ENCODE peak calls at places on chromosomes 12 and 14, in five cellular contexts. L is GM12878, Y is GM12891, M is K562, N is HepG2. F is an unnamed sample.
A peak's percentile ranks its signal among the peaks of the same experiment; 100 is the strongest.

GRCh38 chr12:57606399-57606798 is 1.8 kb downstream of the DTX3 start:
- DNase-seq in Y (no peak), N (no peak), L (no peak), M (no peak), F (no peak)

GRCh38 chr12:47988073-47989022 is 15.9 kb downstream of the COL2A1 start:
- DNase-seq in Y (no peak), M (no peak), N (no peak), L (no peak), F (no peak)

GRCh38 chr12:124992874-124993567 is 424 bp upstream of the BRI3BP start:
- DNase-seq in N (peak; percentile 91), M (peak; percentile 63), L (peak; percentile 69), Y (no peak), F (no peak)

GRCh38 chr12:68240079-68240478 is 13.3 kb downstream of the IL22 start:
- DNase-seq in N (no peak), Y (no peak), M (no peak), L (no peak), F (no peak)

GRCh38 chr12:11580125-11580751 is 69.2 kb upstream of the ETV6 start:
- DNase-seq in M (no peak), L (peak; percentile 71), N (no peak), Y (no peak), F (no peak)

GRCh38 chr12:115135800-115136211 is 451.8 kb upstream of the TBX3 start:
- DNase-seq in Y (no peak), L (no peak), N (no peak), M (no peak), F (no peak)

GRCh38 chr12:8554451-8555195 is 13.9 kb upstream of the CLEC4E start:
- DNase-seq in L (no peak), M (no peak), N (no peak), Y (no peak), F (no peak)

GRCh38 chr14:104827173-104828055 is 26.5 kb downstream of the ZBTB42 start:
- DNase-seq in L (no peak), M (peak; percentile 69), N (peak; percentile 76), Y (peak; percentile 70), F (no peak)

GRCh38 chr12:90909069-90909676 is 45.8 kb downstream of the CCER1 start:
- DNase-seq in L (no peak), N (peak; percentile 6), M (no peak), Y (peak; percentile 1), F (no peak)

GRCh38 chr12:130514149-130514551 is 176.5 kb downstream of the PIWIL1 start:
- DNase-seq in M (no peak), L (no peak), Y (no peak), N (no peak), F (no peak)

GRCh38 chr12:104137175-104137901 is 672 bp downstream of the NFYB start:
- DNase-seq in M (peak; percentile 71), L (peak; percentile 7), Y (peak; percentile 24), N (peak; percentile 47), F (peak; percentile 30)

GRCh38 chr12:56935157-56935556 is 949 bp upstream of the SDR9C7 start:
- DNase-seq in N (no peak), L (no peak), M (no peak), Y (no peak), F (no peak)

GRCh38 chr12:112017041-112017440 is 3.8 kb downstream of the ERP29 start:
- DNase-seq in L (no peak), M (no peak), N (no peak), Y (no peak), F (no peak)

GRCh38 chr12:32254260-32254659 is 145.1 kb upstream of the FGD4 start:
- DNase-seq in L (no peak), N (no peak), Y (no peak), M (no peak), F (no peak)

GRCh38 chr14:24132061-24132685 is 1.7 kb downstream of the FITM1 start:
- DNase-seq in N (no peak), M (no peak), Y (no peak), L (no peak), F (no peak)
- TF ChIP-seq POLR2A in N (no peak), M (no peak), Y (no peak), L (no peak), F (no peak)

GRCh38 chr12:3223601-3224529 is 146.7 kb downstream of the TSPAN9 start:
- DNase-seq in N (no peak), L (no peak), M (no peak), Y (no peak), F (no peak)

GRCh38 chr12:3224530-3224903 is 147.3 kb downstream of the TSPAN9 start:
- DNase-seq in Y (no peak), M (no peak), L (no peak), N (no peak), F (no peak)

GRCh38 chr12:3222306-3222705 is 145.1 kb downstream of the TSPAN9 start:
- DNase-seq in Y (no peak), N (no peak), L (no peak), M (no peak), F (no peak)

GRCh38 chr12:3220382-3221321 is 143.5 kb downstream of the TSPAN9 start:
- DNase-seq in L (no peak), M (no peak), N (no peak), Y (no peak), F (no peak)

DNA sequence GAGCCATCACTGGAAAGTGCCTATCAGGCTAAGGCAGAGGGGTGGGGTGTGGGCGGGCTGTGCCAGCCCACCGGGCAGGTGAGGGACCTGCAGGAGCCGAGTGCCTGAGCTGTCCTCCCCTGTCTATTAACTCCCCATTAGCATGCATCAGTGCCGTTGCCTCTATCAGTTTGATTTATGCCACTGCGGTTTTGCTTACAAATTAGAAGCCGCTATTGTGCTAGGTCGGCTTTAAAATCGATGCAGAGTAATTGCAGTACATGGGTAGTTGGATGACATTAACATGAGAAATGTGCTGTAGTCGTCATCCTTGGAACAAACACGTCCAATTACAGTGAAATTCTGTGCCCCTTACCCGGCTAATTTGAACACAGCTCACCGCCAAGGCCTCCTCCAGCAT is 145.8 kb downstream of the TSPAN9 start:
- DNase-seq in N (no peak), L (no peak), Y (no peak), M (no peak), F (no peak)
- TF ChIP-seq TAF1 in N (no peak), L (no peak), Y (no peak), M (no peak), F (no peak)

GRCh38 chr12:65827827-65828231 is 3.5 kb downstream of the HMGA2 start:
- DNase-seq in L (no peak), N (peak; percentile 31), M (no peak), Y (no peak), F (no peak)

GRCh38 chr12:65826513-65827171 is 2.4 kb downstream of the HMGA2 start:
- DNase-seq in Y (no peak), L (no peak), N (no peak), M (no peak), F (no peak)

GRCh38 chr12:65829716-65830115 is 5.4 kb downstream of the HMGA2 start:
- DNase-seq in Y (no peak), L (no peak), N (no peak), M (no peak), F (no peak)

GRCh38 chr12:65830305-65830704 is 6.0 kb downstream of the HMGA2 start:
- DNase-seq in L (no peak), M (no peak), Y (no peak), N (no peak), F (no peak)

DNA sequence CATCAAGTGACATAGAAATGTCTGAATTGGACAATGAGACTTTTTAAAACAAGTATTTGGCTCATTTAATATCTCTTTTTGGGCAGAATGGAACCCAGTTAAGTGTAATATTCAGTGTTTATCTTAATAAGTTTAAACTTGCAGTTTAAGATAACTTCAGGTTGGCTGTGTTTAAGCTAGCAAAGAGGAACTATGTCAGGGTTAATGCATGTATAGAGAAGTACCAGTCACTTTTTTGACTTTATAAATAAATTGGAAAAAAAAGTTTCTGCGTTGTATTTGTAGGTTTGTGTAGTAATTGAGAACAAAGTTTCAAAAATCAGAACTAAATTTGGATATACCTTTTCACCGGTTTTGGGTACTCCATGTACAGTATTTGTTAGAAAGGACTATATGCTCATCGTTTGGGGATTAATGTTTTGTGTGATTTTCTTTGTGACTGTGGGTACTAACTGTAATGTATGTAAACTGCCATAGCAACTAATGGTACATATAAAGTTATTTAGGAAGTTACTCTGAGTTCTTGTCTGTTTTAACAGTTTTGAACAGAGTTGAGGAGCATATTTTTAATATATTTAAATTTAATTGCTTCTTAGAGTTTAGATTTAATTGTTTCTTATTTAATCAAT is 4.5 kb downstream of the HMGA2 start:
- DNase-seq in L (no peak), N (no peak), Y (no peak), M (no peak), F (no peak)
- TF ChIP-seq POLR2A in L (no peak), N (no peak), Y (no peak), M (no peak), F (no peak)

GRCh38 chr12:1878214-1878613 is 40.2 kb downstream of the CACNA2D4 start:
- DNase-seq in Y (no peak), M (no peak), N (no peak), L (no peak), F (no peak)

GRCh38 chr12:1880153-1880845 is 38.2 kb downstream of the CACNA2D4 start:
- DNase-seq in M (no peak), Y (no peak), L (no peak), N (no peak), F (no peak)

GRCh38 chr12:1877169-1877878 is 41.1 kb downstream of the CACNA2D4 start:
- DNase-seq in M (no peak), Y (no peak), L (no peak), N (peak; percentile 13), F (no peak)

GRCh38 chr12:1879633-1880032 is 38.8 kb downstream of the CACNA2D4 start:
- DNase-seq in Y (no peak), M (no peak), L (no peak), N (no peak), F (no peak)

DNA sequence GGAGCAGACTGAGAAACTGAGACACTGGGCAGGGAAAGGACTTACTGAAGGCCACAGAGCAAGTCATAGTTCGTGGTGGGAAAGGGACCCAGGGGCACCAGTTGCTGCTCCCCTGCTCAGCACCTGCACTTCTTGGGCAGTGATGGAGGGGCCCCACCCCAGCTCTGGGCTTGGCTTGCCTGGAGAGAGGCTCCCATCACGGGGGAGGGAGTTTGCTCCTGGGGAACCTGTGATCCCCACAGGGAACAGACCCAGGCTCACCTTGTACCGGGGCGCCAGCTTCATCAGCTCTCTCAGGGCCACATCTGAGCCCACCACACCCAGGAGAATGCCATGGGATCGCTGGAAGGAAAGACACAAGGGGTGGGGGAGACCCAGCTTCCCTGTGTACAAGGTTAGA is 39.8 kb downstream of the CACNA2D4 start:
- DNase-seq in Y (no peak), M (no peak), N (no peak), L (no peak), F (no peak)
- TF ChIP-seq TAF1 in Y (no peak), M (no peak), N (no peak), L (no peak), F (no peak)

F was measured in GM12892.